ENCODE peak calls at places on chromosomes 16 and 17, in ten cellular contexts. P is mammary epithelial cell; S is keratinocyte; A is tibial nerve; D is heart left ventricle; B is neural crest cell; R is CD8-positive, alpha-beta T cell; O is breast epithelium; Q is psoas muscle; V is WTC11. C is an unnamed sample.

GRCh38 chr17:55588858-55589257 is 77.6 kb upstream of the SMIM36 start:
- DNase-seq in O (no peak), S (no peak), R (no peak), Q (no peak), D (no peak), A (no peak), V (no peak), B (no peak), P (no peak), C (no peak)

GRCh38 chr16:5512037-5512436 is 414.4 kb upstream of the EEF2KMT start:
- DNase-seq in D (no peak), B (no peak), A (no peak), S (no peak), R (no peak), P (no peak), O (no peak), Q (no peak), V (no peak), C (no peak)

GRCh38 chr16:79294568-79294967 is 306.0 kb downstream of the MAF start:
- DNase-seq in V (no peak), D (no peak), S (no peak), B (no peak), Q (no peak), R (no peak), A (no peak), O (no peak), P (no peak), C (no peak)

GRCh38 chr16:53007095-53007494 is 45.6 kb downstream of the CHD9NB start:
- DNase-seq in Q (no peak), S (no peak), P (no peak), O (no peak), V (peak), A (no peak), B (no peak), D (no peak), R (no peak), C (no peak)

GRCh38 chr16:71576971-71577370 is at the start of gene TAT:
- DNase-seq in R (no peak), B (no peak), O (no peak), V (no peak), P (no peak), Q (no peak), D (no peak), S (no peak), A (no peak), C (no peak)

GRCh38 chr17:47813512-47814031 is 8.0 kb downstream of the OSBPL7 start:
- DNase-seq in P (no peak), O (no peak), V (peak), R (no peak), A (no peak), S (no peak), B (no peak), Q (no peak), D (no peak), C (no peak)

GRCh38 chr17:29115906-29116651 is 64.1 kb downstream of the MYO18A start:
- DNase-seq in A (no peak), B (peak), V (peak), R (no peak), O (no peak), P (peak), Q (no peak), D (no peak), S (no peak), C (peak)

GRCh38 chr16:19515765-19516164 is 6.1 kb downstream of the GDE1 start:
- DNase-seq in V (no peak), Q (no peak), S (no peak), B (no peak), P (no peak), O (no peak), R (no peak), A (no peak), D (no peak), C (no peak)

GRCh38 chr16:55701442-55702319 is 45.9 kb downstream of the SLC6A2 start:
- DNase-seq in A (no peak), Q (peak), B (peak), P (peak), R (no peak), V (peak), D (peak), O (no peak), S (no peak), C (peak)

GRCh38 chr17:57092779-57093178 is 7.7 kb downstream of the AKAP1 start:
- DNase-seq in D (no peak), Q (no peak), P (no peak), R (no peak), V (no peak), A (no peak), O (no peak), B (no peak), S (no peak), C (no peak)

GRCh38 chr17:49962599-49963276 is 6.3 kb upstream of the DLX4 start:
- DNase-seq in B (no peak), P (no peak), A (no peak), D (no peak), S (no peak), Q (no peak), O (no peak), R (no peak), V (peak), C (no peak)

GRCh38 chr17:2122641-2123302 is 67.9 kb downstream of the HIC1 start:
- DNase-seq in R (no peak), D (peak), A (no peak), P (peak), V (peak), O (peak), B (no peak), S (no peak), Q (peak), C (no peak)

GRCh38 chr16:51538707-51539604 is 387.9 kb upstream of the SALL1 start:
- DNase-seq in D (peak), Q (no peak), P (peak), R (no peak), B (no peak), A (no peak), V (no peak), O (no peak), S (peak), C (no peak)

GRCh38 chr17:40322417-40323315 is 13.7 kb downstream of the RARA start:
- DNase-seq in V (no peak), R (peak), S (no peak), B (no peak), D (peak), P (peak), A (no peak), O (peak), Q (peak), C (no peak)

GRCh38 chr17:44558349-44559287 is 1.3 kb downstream of the FZD2 start:
- DNase-seq in R (no peak), A (no peak), Q (no peak), B (no peak), V (peak), S (no peak), D (no peak), O (no peak), P (no peak), C (no peak)

GRCh38 chr17:17742688-17743390 is 61.6 kb downstream of the RAI1 start:
- DNase-seq in B (no peak), D (no peak), P (no peak), Q (no peak), S (no peak), V (no peak), R (no peak), A (no peak), O (no peak), C (no peak)

GRCh38 chr17:27378482-27379200 is 77.6 kb upstream of the KSR1 start:
- DNase-seq in V (no peak), S (no peak), D (no peak), A (no peak), R (no peak), O (no peak), Q (no peak), B (no peak), P (no peak), C (no peak)

GRCh38 chr17:58335779-58336455 is 7.3 kb upstream of the TSPOAP1 start:
- DNase-seq in D (no peak), V (no peak), A (no peak), O (peak), B (no peak), R (no peak), S (no peak), P (peak), Q (no peak), C (no peak)

GRCh38 chr17:2613089-2613808 is 19.8 kb downstream of the PAFAH1B1 start:
- DNase-seq in P (no peak), O (no peak), Q (no peak), V (no peak), A (no peak), D (no peak), R (no peak), S (no peak), B (no peak), C (no peak)

GRCh38 chr16:7509919-7510705 is 177.5 kb downstream of the RBFOX1 start:
- DNase-seq in A (no peak), P (no peak), B (no peak), O (no peak), D (no peak), Q (no peak), V (no peak), R (no peak), S (no peak), C (peak)

GRCh38 chr16:3668626-3669025 is 14.1 kb downstream of the DNASE1 start:
- DNase-seq in O (no peak), Q (peak), R (no peak), P (no peak), A (no peak), B (no peak), D (no peak), V (no peak), S (no peak), C (no peak)

GRCh38 chr16:12002447-12003006 is 26.0 kb downstream of the SNX29 start:
- DNase-seq in S (no peak), B (no peak), V (no peak), D (peak), Q (no peak), O (no peak), R (no peak), A (no peak), P (no peak), C (peak)

GRCh38 chr17:64358261-64358788 is 32.3 kb downstream of the PECAM1 start:
- DNase-seq in P (no peak), S (no peak), Q (no peak), B (no peak), A (no peak), D (no peak), V (no peak), R (no peak), O (no peak), C (no peak)

GRCh38 chr17:180380-181212 is 854 bp downstream of the DOC2B start:
- DNase-seq in R (no peak), A (no peak), D (peak), O (no peak), Q (no peak), B (no peak), V (no peak), P (no peak), S (no peak), C (peak)

GRCh38 chr17:80474933-80475915 is 1.2 kb downstream of the NPTX1 start:
- DNase-seq in D (no peak), R (no peak), Q (no peak), B (no peak), P (no peak), S (no peak), O (no peak), V (no peak), A (no peak), C (peak)

GRCh38 chr17:77571141-77571540 is 387.4 kb upstream of the TNRC6C start:
- DNase-seq in O (no peak), R (no peak), Q (no peak), A (no peak), P (no peak), V (no peak), B (peak), S (no peak), D (no peak), C (no peak)

GRCh38 chr16:48862087-48862532 is 252.1 kb upstream of the N4BP1 start:
- DNase-seq in P (peak), Q (no peak), V (peak), D (no peak), O (no peak), R (no peak), A (no peak), B (no peak), S (peak), C (no peak)

GRCh38 chr17:57735707-57736106 is 9.4 kb downstream of the CCDC182 start:
- DNase-seq in V (peak), P (peak), O (no peak), B (no peak), A (no peak), S (no peak), Q (no peak), R (no peak), D (no peak), C (no peak)

GRCh38 chr16:88963583-88963982 is 13.4 kb downstream of the CBFA2T3 start:
- DNase-seq in S (no peak), B (no peak), P (peak), Q (no peak), R (no peak), A (no peak), D (no peak), V (no peak), O (no peak), C (no peak)

GRCh38 chr16:12178251-12178990 is 201.9 kb downstream of the SNX29 start:
- DNase-seq in A (no peak), R (no peak), B (no peak), P (no peak), S (no peak), O (no peak), V (no peak), D (peak), Q (peak), C (no peak)

GRCh38 chr16:30778549-30779244 is 8.3 kb downstream of the ZNF629 start:
- DNase-seq in Q (peak), P (no peak), O (no peak), D (no peak), A (no peak), B (no peak), S (no peak), R (no peak), V (peak), C (no peak)

GRCh38 chr16:67116388-67117311 is 6.9 kb downstream of the PHAF1 start:
- DNase-seq in A (no peak), D (no peak), B (no peak), V (no peak), R (no peak), O (no peak), Q (no peak), S (no peak), P (peak), C (no peak)

GRCh38 chr17:51764387-51764971 is 394.0 kb downstream of the CA10 start:
- DNase-seq in S (peak), R (peak), A (no peak), P (peak), V (peak), D (peak), Q (no peak), O (peak), B (peak), C (peak)

GRCh38 chr17:19727466-19728113 is 11.2 kb upstream of the SLC47A2 start:
- DNase-seq in V (no peak), O (no peak), D (peak), A (peak), S (no peak), R (no peak), P (peak), B (no peak), Q (peak), C (no peak)

GRCh38 chr17:43366809-43367587 is 31.8 kb upstream of the ARL4D start:
- DNase-seq in O (no peak), V (peak), S (no peak), Q (peak), B (no peak), R (no peak), D (no peak), A (no peak), P (no peak), C (no peak)

GRCh38 chr16:68374251-68374805 is 63.5 kb downstream of the PRMT7 start:
- DNase-seq in V (no peak), S (no peak), D (peak), A (no peak), R (no peak), B (no peak), O (no peak), P (no peak), Q (no peak), C (no peak)
- TF ChIP-seq CTCF in V (no peak), S (no peak), D (no peak), A (no peak), R (no peak), B (no peak), O (no peak), P (no peak), Q (no peak), C (no peak)

DNA sequence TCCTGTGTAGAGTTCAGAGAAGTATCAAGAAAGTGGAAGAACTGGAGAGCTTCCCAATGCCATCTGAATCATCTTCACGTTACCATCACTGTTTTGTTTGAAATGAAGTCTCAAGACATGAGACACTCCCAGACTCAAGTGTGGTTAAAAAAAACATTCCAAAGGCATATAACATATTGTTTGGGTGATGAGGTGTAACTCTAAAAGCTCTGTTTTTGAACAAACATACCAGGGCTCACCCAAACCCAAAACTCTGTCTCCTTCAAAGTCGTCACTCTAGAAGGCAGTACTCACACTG is 6.3 kb upstream of the ZCCHC14 start:
- DNase-seq in Q (no peak), B (no peak), V (no peak), D (no peak), S (peak), P (peak), R (no peak), O (no peak), A (no peak), C (no peak)
- TF ChIP-seq CTCF in Q (no peak), B (no peak), V (no peak), D (no peak), S (no peak), P (no peak), R (no peak), O (no peak), A (no peak), C (no peak)

GRCh38 chr17:37206299-37206698 is 169.5 kb upstream of the C17orf78 start:
- DNase-seq in Q (no peak), B (no peak), O (no peak), R (no peak), P (no peak), S (no peak), D (no peak), A (no peak), V (no peak), C (no peak)

GRCh38 chr17:37213927-37214326 is 161.9 kb upstream of the C17orf78 start:
- DNase-seq in V (no peak), P (no peak), S (no peak), B (no peak), D (no peak), R (no peak), A (no peak), Q (no peak), O (no peak), C (no peak)

GRCh38 chr17:37207103-37207502 is 168.7 kb upstream of the C17orf78 start:
- DNase-seq in B (no peak), V (no peak), D (no peak), R (no peak), P (no peak), Q (no peak), S (no peak), A (no peak), O (no peak), C (no peak)

GRCh38 chr17:37212184-37212583 is 163.6 kb upstream of the C17orf78 start:
- DNase-seq in Q (no peak), V (no peak), A (no peak), B (no peak), S (no peak), R (no peak), P (no peak), O (no peak), D (no peak), C (no peak)
- TF ChIP-seq CTCF in Q (no peak), V (no peak), A (no peak), B (no peak), S (no peak), R (no peak), P (peak), O (no peak), D (no peak), C (no peak)

DNA sequence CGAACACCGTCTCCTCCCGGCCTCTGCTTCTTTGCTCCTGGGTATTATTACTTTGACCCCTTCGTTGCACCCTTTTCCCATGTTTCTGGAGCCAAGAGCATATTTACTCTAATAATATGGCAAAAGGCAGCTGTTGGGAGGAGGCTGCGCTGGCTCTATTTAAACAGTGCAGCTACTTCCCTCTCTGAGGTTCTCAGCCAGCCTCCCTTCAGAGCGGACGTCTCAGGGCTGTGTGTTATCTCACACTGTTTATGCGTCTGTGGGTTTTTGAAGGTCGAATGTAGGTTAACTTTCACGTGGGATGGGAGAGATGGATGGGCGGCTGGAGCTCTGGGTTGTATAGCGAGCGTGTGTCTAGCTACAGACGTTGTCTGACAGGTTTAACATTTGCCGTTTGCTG is 45.3 kb downstream of the COX4I1 start:
- DNase-seq in B (no peak), P (no peak), D (no peak), A (no peak), V (no peak), S (no peak), O (no peak), Q (no peak), R (no peak), C (no peak)
- TF ChIP-seq CTCF in B (no peak), P (no peak), D (no peak), A (no peak), V (no peak), S (no peak), O (no peak), Q (no peak), R (no peak), C (no peak)

GRCh38 chr16:1781758-1782407 is 488 bp downstream of the SPSB3 start:
- DNase-seq in S (no peak), O (no peak), V (peak), D (no peak), Q (peak), A (no peak), R (no peak), B (no peak), P (peak), C (peak)
- TF ChIP-seq CTCF in S (peak), O (peak), V (no peak), D (no peak), Q (no peak), A (no peak), R (peak), B (peak), P (peak), C (no peak)

C was measured in glutamatergic neuron.